ENCODE peak calls at places on chromosomes 2 and 18, in four cellular contexts. One of them, this sample, is unnamed.
A peak's percentile ranks its signal among the peaks of the same experiment; 100 is the strongest.

GRCh38 chr2:68230246-68231060 is 21.9 kb downstream of the PPP3R1 start:
- DNase-seq in WERI-Rb-1: no peak
- DNase-seq in BJ: no peak
- DNase-seq in fibroblast of lung: no peak
- DNase-seq in this sample: no peak

GRCh38 chr18:76410033-76410432 is 85.0 kb downstream of the ZNF516 start:
- DNase-seq in WERI-Rb-1: no peak
- DNase-seq in BJ: no peak
- DNase-seq in fibroblast of lung: no peak
- DNase-seq in this sample: no peak

GRCh38 chr18:5662586-5663090 is 118.8 kb upstream of the EPB41L3 start:
- DNase-seq in WERI-Rb-1: no peak
- DNase-seq in BJ: no peak
- DNase-seq in fibroblast of lung: no peak
- DNase-seq in this sample: no peak

GRCh38 chr2:152418688-152419087 is 83.7 kb downstream of the FMNL2 start:
- DNase-seq in WERI-Rb-1: no peak
- DNase-seq in BJ: no peak
- DNase-seq in fibroblast of lung: peak; percentile 61
- DNase-seq in this sample: no peak

GRCh38 chr2:113102133-113102532 is 25.3 kb upstream of the IL1RN start:
- DNase-seq in WERI-Rb-1: no peak
- DNase-seq in BJ: no peak
- DNase-seq in fibroblast of lung: no peak
- DNase-seq in this sample: no peak

GRCh38 chr2:16244153-16244965 is 304.0 kb downstream of the MYCN start:
- DNase-seq in WERI-Rb-1: no peak
- DNase-seq in BJ: no peak
- DNase-seq in fibroblast of lung: no peak
- DNase-seq in this sample: no peak

GRCh38 chr18:68418226-68418868 is 296.6 kb downstream of the TMX3 start:
- DNase-seq in WERI-Rb-1: no peak
- DNase-seq in BJ: no peak
- DNase-seq in fibroblast of lung: no peak
- DNase-seq in this sample: no peak

GRCh38 chr2:161230959-161231358 is 70.7 kb downstream of the TANK start:
- DNase-seq in WERI-Rb-1: no peak
- DNase-seq in BJ: no peak
- DNase-seq in fibroblast of lung: no peak
- DNase-seq in this sample: no peak

GRCh38 chr2:162989507-162989906 is 150.9 kb upstream of the KCNH7 start:
- DNase-seq in WERI-Rb-1: no peak
- DNase-seq in BJ: no peak
- DNase-seq in fibroblast of lung: no peak
- DNase-seq in this sample: no peak

GRCh38 chr18:22900558-22901183 is 32.5 kb upstream of the RBBP8 start:
- DNase-seq in WERI-Rb-1: no peak
- DNase-seq in BJ: no peak
- DNase-seq in fibroblast of lung: peak; percentile 9
- DNase-seq in this sample: no peak

GRCh38 chr2:239305222-239305575 is 95.6 kb downstream of the HDAC4 start:
- DNase-seq in WERI-Rb-1: no peak
- DNase-seq in BJ: no peak
- DNase-seq in fibroblast of lung: no peak
- DNase-seq in this sample: no peak

GRCh38 chr18:934518-935123 is 29.9 kb downstream of the ADCYAP1 start:
- DNase-seq in WERI-Rb-1: no peak
- DNase-seq in BJ: no peak
- DNase-seq in fibroblast of lung: no peak
- DNase-seq in this sample: no peak

GRCh38 chr2:151733781-151734672 is at the start of gene NEB:
- DNase-seq in WERI-Rb-1: no peak
- DNase-seq in BJ: no peak
- DNase-seq in fibroblast of lung: peak; percentile 61
- DNase-seq in this sample: no peak

GRCh38 chr2:37800176-37800835 is 124.8 kb upstream of the RMDN2 start:
- DNase-seq in WERI-Rb-1: no peak
- DNase-seq in BJ: no peak
- DNase-seq in fibroblast of lung: no peak
- DNase-seq in this sample: no peak

GRCh38 chr18:9701604-9702324 is 6.3 kb upstream of the RAB31 start:
- DNase-seq in WERI-Rb-1: no peak
- DNase-seq in BJ: no peak
- DNase-seq in fibroblast of lung: no peak
- DNase-seq in this sample: no peak

GRCh38 chr2:150575861-150576260 is 88.4 kb upstream of the RND3 start:
- DNase-seq in WERI-Rb-1: no peak
- DNase-seq in BJ: no peak
- DNase-seq in fibroblast of lung: no peak
- DNase-seq in this sample: no peak

GRCh38 chr2:80854831-80855230 is 550.3 kb upstream of the LRRTM1 start:
- DNase-seq in WERI-Rb-1: no peak
- DNase-seq in BJ: no peak
- DNase-seq in fibroblast of lung: no peak
- DNase-seq in this sample: no peak

GRCh38 chr2:168025487-168026203 is 221.8 kb downstream of the STK39 start:
- DNase-seq in WERI-Rb-1: peak; percentile 49
- DNase-seq in BJ: no peak
- DNase-seq in fibroblast of lung: no peak
- DNase-seq in this sample: no peak

GRCh38 chr2:241535871-241536639 is 22.5 kb upstream of the BOK start:
- DNase-seq in WERI-Rb-1: no peak
- DNase-seq in BJ: no peak
- DNase-seq in fibroblast of lung: no peak
- DNase-seq in this sample: no peak

GRCh38 chr18:31230495-31230894 is 67.8 kb upstream of the DSC1 start:
- DNase-seq in WERI-Rb-1: no peak
- DNase-seq in BJ: no peak
- DNase-seq in fibroblast of lung: no peak
- DNase-seq in this sample: peak; percentile 84

GRCh38 chr2:113202305-113203216 is 28.8 kb downstream of the PSD4 start:
- DNase-seq in WERI-Rb-1: no peak
- DNase-seq in BJ: no peak
- DNase-seq in fibroblast of lung: no peak
- DNase-seq in this sample: peak; percentile 74

GRCh38 chr2:38098351-38099095 is 22.6 kb upstream of the CYP1B1 start:
- DNase-seq in WERI-Rb-1: no peak
- DNase-seq in BJ: no peak
- DNase-seq in fibroblast of lung: no peak
- DNase-seq in this sample: no peak

GRCh38 chr2:67165141-67165990 is 231.8 kb upstream of the ETAA1 start:
- DNase-seq in WERI-Rb-1: no peak
- DNase-seq in BJ: no peak
- DNase-seq in fibroblast of lung: peak; percentile 13
- DNase-seq in this sample: no peak

GRCh38 chr2:80454628-80455027 is 150.1 kb upstream of the LRRTM1 start:
- DNase-seq in WERI-Rb-1: no peak
- DNase-seq in BJ: no peak
- DNase-seq in fibroblast of lung: no peak
- DNase-seq in this sample: no peak

GRCh38 chr2:71807969-71808451 is 339.7 kb downstream of the CYP26B1 start:
- DNase-seq in WERI-Rb-1: no peak
- DNase-seq in BJ: no peak
- DNase-seq in fibroblast of lung: peak; percentile 53
- DNase-seq in this sample: no peak

GRCh38 chr18:55588876-55589595 is 1.0 kb upstream of the TCF4 start:
- DNase-seq in WERI-Rb-1: no peak
- DNase-seq in BJ: no peak
- DNase-seq in fibroblast of lung: peak; percentile 68
- DNase-seq in this sample: no peak

GRCh38 chr2:216687646-216688045 is 7.7 kb downstream of the IGFBP5 start:
- DNase-seq in WERI-Rb-1: peak; percentile 50
- DNase-seq in BJ: no peak
- DNase-seq in fibroblast of lung: no peak
- DNase-seq in this sample: no peak

GRCh38 chr18:24915547-24915946 is 436.4 kb downstream of the ZNF521 start:
- DNase-seq in WERI-Rb-1: no peak
- DNase-seq in BJ: peak; percentile 18
- DNase-seq in fibroblast of lung: peak; percentile 62
- DNase-seq in this sample: peak; percentile 26

GRCh38 chr2:140988597-140988996 is 1142.2 kb downstream of the LRP1B start:
- DNase-seq in WERI-Rb-1: no peak
- DNase-seq in BJ: no peak
- DNase-seq in fibroblast of lung: peak; percentile 29
- DNase-seq in this sample: no peak

GRCh38 chr2:191151315-191151698 is 513 bp upstream of the STAT4 start:
- DNase-seq in WERI-Rb-1: no peak
- DNase-seq in BJ: no peak
- DNase-seq in fibroblast of lung: no peak
- DNase-seq in this sample: no peak

GRCh38 chr2:191152841-191153240 is 2.0 kb upstream of the STAT4 start:
- DNase-seq in WERI-Rb-1: no peak
- DNase-seq in BJ: peak; percentile 22
- DNase-seq in fibroblast of lung: no peak
- DNase-seq in this sample: no peak

GRCh38 chr2:191158179-191158578 is 7.4 kb upstream of the STAT4 start:
- DNase-seq in WERI-Rb-1: no peak
- DNase-seq in BJ: no peak
- DNase-seq in fibroblast of lung: no peak
- DNase-seq in this sample: no peak

GRCh38 chr2:191158751-191159150 is 8.0 kb upstream of the STAT4 start:
- DNase-seq in WERI-Rb-1: no peak
- DNase-seq in BJ: no peak
- DNase-seq in fibroblast of lung: no peak
- DNase-seq in this sample: no peak

DNA sequence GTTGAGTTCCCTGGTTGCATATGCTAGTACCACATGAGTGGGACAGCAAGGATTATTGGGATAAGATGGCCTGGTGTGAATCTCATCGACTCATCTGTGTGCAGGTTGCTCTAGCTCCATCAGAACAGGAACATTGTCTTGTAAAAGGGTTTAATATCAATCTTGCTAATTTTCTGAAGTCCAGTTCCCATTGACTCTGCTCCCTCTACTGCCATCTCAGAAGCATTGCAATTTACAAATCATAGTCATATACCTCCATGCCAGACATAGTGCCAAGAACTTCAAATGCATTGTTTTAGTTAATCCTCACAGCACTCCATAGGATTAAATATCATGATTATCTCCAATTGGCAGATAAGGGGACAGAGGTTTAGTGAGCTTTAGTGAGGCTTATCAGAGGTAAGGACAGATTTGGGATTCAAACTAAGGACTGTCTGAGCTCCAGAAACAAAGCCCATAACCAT is 4.8 kb upstream of the STAT4 start:
- DNase-seq in WERI-Rb-1: peak; percentile 19
- DNase-seq in BJ: no peak
- DNase-seq in fibroblast of lung: peak; percentile 75
- DNase-seq in this sample: no peak
- TF ChIP-seq CTCF in WERI-Rb-1: peak; percentile 45
- TF ChIP-seq CTCF in BJ: peak; percentile 77
- TF ChIP-seq CTCF in fibroblast of lung: peak; percentile 84
- TF ChIP-seq CTCF in this sample: peak; percentile 62

DNA sequence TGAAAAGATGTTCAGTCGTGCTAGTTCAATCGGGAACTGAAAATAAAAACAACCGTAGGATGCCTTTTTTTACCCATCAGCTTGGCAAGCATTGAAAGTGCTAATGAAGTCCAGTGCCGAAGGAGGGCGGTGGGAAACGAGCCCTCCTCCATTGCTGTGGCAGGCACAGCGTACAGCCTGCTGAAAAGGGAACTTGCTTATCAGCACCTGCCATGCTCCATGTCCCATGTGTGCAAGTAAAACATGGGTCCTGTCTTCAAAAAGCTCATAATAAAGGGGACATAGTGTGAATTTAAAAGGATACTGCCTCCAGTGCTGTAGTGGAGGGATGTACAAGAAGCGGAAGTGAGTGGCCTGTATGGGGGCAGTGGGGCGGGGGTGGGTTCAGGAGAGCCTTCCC is 82.4 kb downstream of the ARMC9 start:
- DNase-seq in WERI-Rb-1: no peak
- DNase-seq in BJ: no peak
- DNase-seq in fibroblast of lung: no peak
- DNase-seq in this sample: no peak
- H3K36me3 ChIP-seq in WERI-Rb-1: peaks cover 45% of the 10 kb centered on the region
- H3K36me3 ChIP-seq in BJ: peaks cover 34% of the 10 kb centered on the region
- H3K36me3 ChIP-seq in fibroblast of lung: peaks cover 18% of the 10 kb centered on the region
- H3K36me3 ChIP-seq in this sample: no peaks in the 10 kb centered on the region

DNA sequence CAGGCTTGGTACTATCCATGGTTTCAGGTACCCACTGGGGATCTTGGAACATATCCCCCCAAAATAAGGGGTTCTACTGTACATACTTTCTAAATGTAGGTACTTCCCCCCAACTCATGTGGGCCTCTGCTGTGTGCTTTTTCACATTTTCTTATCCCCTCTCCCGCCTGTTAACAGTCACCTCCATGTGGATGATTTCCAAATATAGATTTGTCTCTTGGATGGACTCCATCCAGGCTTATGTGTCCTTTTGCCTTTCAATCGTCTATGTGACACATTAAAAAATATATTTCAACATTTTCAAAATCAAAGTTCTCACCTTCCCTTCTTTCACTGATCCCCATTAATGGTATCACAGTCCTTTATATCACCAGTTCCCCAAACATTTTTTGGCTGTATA is 44.4 kb downstream of the OSBPL6 start:
- DNase-seq in WERI-Rb-1: no peak
- DNase-seq in BJ: no peak
- DNase-seq in fibroblast of lung: no peak
- DNase-seq in this sample: no peak
- TF ChIP-seq CTCF in WERI-Rb-1: no peak
- TF ChIP-seq CTCF in BJ: no peak
- TF ChIP-seq CTCF in fibroblast of lung: no peak
- TF ChIP-seq CTCF in this sample: no peak

GRCh38 chr2:234632527-234633391 is 135.9 kb upstream of the ARL4C start:
- DNase-seq in WERI-Rb-1: no peak
- DNase-seq in BJ: peak; percentile 88
- DNase-seq in fibroblast of lung: peak; percentile 99
- DNase-seq in this sample: peak; percentile 32

GRCh38 chr2:234630676-234631350 is 133.9 kb upstream of the ARL4C start:
- DNase-seq in WERI-Rb-1: no peak
- DNase-seq in BJ: no peak
- DNase-seq in fibroblast of lung: peak; percentile 44
- DNase-seq in this sample: no peak

GRCh38 chr2:234633581-234634230 is 136.8 kb upstream of the ARL4C start:
- DNase-seq in WERI-Rb-1: no peak
- DNase-seq in BJ: no peak
- DNase-seq in fibroblast of lung: no peak
- DNase-seq in this sample: no peak

GRCh38 chr2:234629596-234629995 is 132.7 kb upstream of the ARL4C start:
- DNase-seq in WERI-Rb-1: no peak
- DNase-seq in BJ: no peak
- DNase-seq in fibroblast of lung: peak; percentile 84
- DNase-seq in this sample: no peak

DNA sequence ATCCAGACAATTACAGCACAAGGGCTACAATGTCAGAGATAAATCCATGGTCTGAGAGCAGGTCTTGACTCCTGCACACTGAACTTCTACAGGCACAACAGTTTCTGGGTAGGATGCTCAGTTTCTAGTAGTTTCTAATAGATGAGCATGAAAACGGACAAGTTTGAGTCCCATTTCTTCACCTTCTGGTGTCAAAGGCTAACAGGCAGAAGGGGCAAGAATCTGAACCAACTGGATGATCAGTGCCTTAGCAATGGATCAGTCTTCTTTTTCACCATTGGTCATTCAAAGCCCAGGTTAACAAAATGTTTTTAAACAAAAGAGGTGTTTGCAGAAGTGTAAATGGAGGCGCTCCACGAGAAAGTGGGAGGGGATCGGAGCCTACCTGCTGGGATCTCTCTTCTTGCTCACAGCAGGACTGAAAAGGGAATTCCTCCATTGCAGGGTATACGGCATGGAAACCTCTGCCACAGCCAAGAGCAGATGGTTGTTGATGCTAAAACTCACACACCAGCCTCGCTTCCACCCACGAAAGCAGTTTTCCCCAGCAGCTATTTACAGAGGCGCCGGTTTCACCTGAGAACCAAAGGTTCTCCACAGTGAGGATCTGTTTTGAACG is 135.1 kb upstream of the ARL4C start:
- DNase-seq in WERI-Rb-1: no peak
- DNase-seq in BJ: no peak
- DNase-seq in fibroblast of lung: no peak
- DNase-seq in this sample: no peak
- H3K36me3 ChIP-seq in WERI-Rb-1: no peaks in the 10 kb centered on the region
- H3K36me3 ChIP-seq in BJ: no peaks in the 10 kb centered on the region
- H3K36me3 ChIP-seq in fibroblast of lung: no peaks in the 10 kb centered on the region
- H3K36me3 ChIP-seq in this sample: no peaks in the 10 kb centered on the region